ENCODE peak calls at places on chromosomes 12 and 14, in ten cellular contexts. One of them, this sample, is unnamed.

GRCh38 chr12:109358154-109358869 is 10.6 kb downstream of the MYO1H start:
- DNase-seq in uterus: no peak
- DNase-seq in tibial nerve: no peak
- DNase-seq in PC-9: no peak
- DNase-seq in Peyer's patch: no peak
- DNase-seq in psoas muscle: no peak
- DNase-seq in body of pancreas: no peak
- DNase-seq in aorta: no peak
- DNase-seq in stomach: no peak
- DNase-seq in thyroid gland: no peak
- DNase-seq in this sample: no peak

GRCh38 chr14:62307844-62308243 is 545.6 kb downstream of the SNAPC1 start:
- DNase-seq in uterus: no peak
- DNase-seq in tibial nerve: no peak
- DNase-seq in PC-9: no peak
- DNase-seq in Peyer's patch: no peak
- DNase-seq in psoas muscle: no peak
- DNase-seq in body of pancreas: no peak
- DNase-seq in aorta: no peak
- DNase-seq in stomach: no peak
- DNase-seq in thyroid gland: no peak
- DNase-seq in this sample: no peak

GRCh38 chr12:32754101-32754500 is 1.6 kb downstream of the YARS2 start:
- DNase-seq in uterus: no peak
- DNase-seq in tibial nerve: no peak
- DNase-seq in PC-9: no peak
- DNase-seq in Peyer's patch: no peak
- DNase-seq in psoas muscle: no peak
- DNase-seq in body of pancreas: no peak
- DNase-seq in aorta: no peak
- DNase-seq in stomach: no peak
- DNase-seq in thyroid gland: no peak
- DNase-seq in this sample: no peak

GRCh38 chr14:104105071-104105821 is 19.7 kb downstream of the ASPG start:
- DNase-seq in uterus: no peak
- DNase-seq in tibial nerve: no peak
- DNase-seq in PC-9: no peak
- DNase-seq in Peyer's patch: peak; percentile 38
- DNase-seq in psoas muscle: peak; percentile 36
- DNase-seq in body of pancreas: peak; percentile 3
- DNase-seq in aorta: peak; percentile 59
- DNase-seq in stomach: peak; percentile 33
- DNase-seq in thyroid gland: peak; percentile 1
- DNase-seq in this sample: peak; percentile 75

GRCh38 chr14:105501504-105502291 is 10.7 kb downstream of the TEDC1 start:
- DNase-seq in uterus: no peak
- DNase-seq in tibial nerve: no peak
- DNase-seq in PC-9: peak; percentile 17
- DNase-seq in Peyer's patch: no peak
- DNase-seq in psoas muscle: peak; percentile 13
- DNase-seq in body of pancreas: no peak
- DNase-seq in aorta: peak; percentile 73
- DNase-seq in stomach: no peak
- DNase-seq in thyroid gland: no peak
- DNase-seq in this sample: peak; percentile 17

GRCh38 chr12:105955608-105955931 is 183.2 kb downstream of the NUAK1 start:
- DNase-seq in uterus: no peak
- DNase-seq in tibial nerve: no peak
- DNase-seq in PC-9: no peak
- DNase-seq in Peyer's patch: no peak
- DNase-seq in psoas muscle: no peak
- DNase-seq in body of pancreas: no peak
- DNase-seq in aorta: no peak
- DNase-seq in stomach: no peak
- DNase-seq in thyroid gland: no peak
- DNase-seq in this sample: no peak

GRCh38 chr14:83992857-83993256 is 1537.1 kb upstream of the FLRT2 start:
- DNase-seq in uterus: no peak
- DNase-seq in tibial nerve: no peak
- DNase-seq in PC-9: no peak
- DNase-seq in Peyer's patch: no peak
- DNase-seq in psoas muscle: no peak
- DNase-seq in body of pancreas: no peak
- DNase-seq in aorta: no peak
- DNase-seq in stomach: no peak
- DNase-seq in thyroid gland: peak; percentile 41
- DNase-seq in this sample: no peak

GRCh38 chr14:36582011-36582873 is at the start of gene NKX2-8:
- DNase-seq in uterus: no peak
- DNase-seq in tibial nerve: no peak
- DNase-seq in PC-9: no peak
- DNase-seq in Peyer's patch: no peak
- DNase-seq in psoas muscle: no peak
- DNase-seq in body of pancreas: peak; percentile 37
- DNase-seq in aorta: no peak
- DNase-seq in stomach: no peak
- DNase-seq in thyroid gland: peak; percentile 56
- DNase-seq in this sample: peak; percentile 75

GRCh38 chr12:72214163-72214562 is 58.0 kb upstream of the TRHDE start:
- DNase-seq in uterus: no peak
- DNase-seq in tibial nerve: no peak
- DNase-seq in PC-9: no peak
- DNase-seq in Peyer's patch: no peak
- DNase-seq in psoas muscle: no peak
- DNase-seq in body of pancreas: no peak
- DNase-seq in aorta: no peak
- DNase-seq in stomach: no peak
- DNase-seq in thyroid gland: no peak
- DNase-seq in this sample: no peak

GRCh38 chr12:532908-533565 is 73.3 kb downstream of the B4GALNT3 start:
- DNase-seq in uterus: no peak
- DNase-seq in tibial nerve: no peak
- DNase-seq in PC-9: no peak
- DNase-seq in Peyer's patch: no peak
- DNase-seq in psoas muscle: no peak
- DNase-seq in body of pancreas: no peak
- DNase-seq in aorta: no peak
- DNase-seq in stomach: no peak
- DNase-seq in thyroid gland: no peak
- DNase-seq in this sample: no peak

GRCh38 chr14:105481886-105482454 is 4.7 kb upstream of the CRIP1 start:
- DNase-seq in uterus: peak; percentile 94
- DNase-seq in tibial nerve: peak; percentile 97
- DNase-seq in PC-9: peak; percentile 94
- DNase-seq in Peyer's patch: peak; percentile 98
- DNase-seq in psoas muscle: peak; percentile 95
- DNase-seq in body of pancreas: peak; percentile 96
- DNase-seq in aorta: peak; percentile 98
- DNase-seq in stomach: peak; percentile 93
- DNase-seq in thyroid gland: peak; percentile 98
- DNase-seq in this sample: peak; percentile 95

GRCh38 chr14:23557521-23557920 is 1.4 kb downstream of the THTPA start:
- DNase-seq in uterus: no peak
- DNase-seq in tibial nerve: no peak
- DNase-seq in PC-9: no peak
- DNase-seq in Peyer's patch: no peak
- DNase-seq in psoas muscle: no peak
- DNase-seq in body of pancreas: no peak
- DNase-seq in aorta: no peak
- DNase-seq in stomach: no peak
- DNase-seq in thyroid gland: no peak
- DNase-seq in this sample: no peak

GRCh38 chr12:124636138-124636968 is 68.9 kb upstream of the NCOR2 start:
- DNase-seq in uterus: peak; percentile 70
- DNase-seq in tibial nerve: no peak
- DNase-seq in PC-9: peak; percentile 59
- DNase-seq in Peyer's patch: peak; percentile 84
- DNase-seq in psoas muscle: peak; percentile 78
- DNase-seq in body of pancreas: no peak
- DNase-seq in aorta: no peak
- DNase-seq in stomach: peak; percentile 48
- DNase-seq in thyroid gland: no peak
- DNase-seq in this sample: peak; percentile 81

GRCh38 chr14:33509927-33510535 is 440.8 kb downstream of the EGLN3 start:
- DNase-seq in uterus: peak; percentile 18
- DNase-seq in tibial nerve: no peak
- DNase-seq in PC-9: no peak
- DNase-seq in Peyer's patch: no peak
- DNase-seq in psoas muscle: no peak
- DNase-seq in body of pancreas: no peak
- DNase-seq in aorta: no peak
- DNase-seq in stomach: no peak
- DNase-seq in thyroid gland: no peak
- DNase-seq in this sample: no peak

GRCh38 chr14:56760164-56760914 is 49.9 kb downstream of the OTX2 start:
- DNase-seq in uterus: no peak
- DNase-seq in tibial nerve: no peak
- DNase-seq in PC-9: no peak
- DNase-seq in Peyer's patch: no peak
- DNase-seq in psoas muscle: no peak
- DNase-seq in body of pancreas: no peak
- DNase-seq in aorta: no peak
- DNase-seq in stomach: no peak
- DNase-seq in thyroid gland: no peak
- DNase-seq in this sample: no peak

GRCh38 chr12:79083181-79083580 is 218.6 kb downstream of the SYT1 start:
- DNase-seq in uterus: no peak
- DNase-seq in tibial nerve: no peak
- DNase-seq in PC-9: no peak
- DNase-seq in Peyer's patch: no peak
- DNase-seq in psoas muscle: no peak
- DNase-seq in body of pancreas: no peak
- DNase-seq in aorta: no peak
- DNase-seq in stomach: no peak
- DNase-seq in thyroid gland: no peak
- DNase-seq in this sample: no peak

GRCh38 chr12:21111733-21112132 is 19.3 kb upstream of the SLCO1B1 start:
- DNase-seq in uterus: no peak
- DNase-seq in tibial nerve: no peak
- DNase-seq in PC-9: no peak
- DNase-seq in Peyer's patch: no peak
- DNase-seq in psoas muscle: no peak
- DNase-seq in body of pancreas: no peak
- DNase-seq in aorta: no peak
- DNase-seq in stomach: no peak
- DNase-seq in thyroid gland: no peak
- DNase-seq in this sample: no peak

GRCh38 chr12:132046561-132046960 is 96.8 kb downstream of the EP400 start:
- DNase-seq in uterus: no peak
- DNase-seq in tibial nerve: no peak
- DNase-seq in PC-9: no peak
- DNase-seq in Peyer's patch: no peak
- DNase-seq in psoas muscle: no peak
- DNase-seq in body of pancreas: no peak
- DNase-seq in aorta: no peak
- DNase-seq in stomach: no peak
- DNase-seq in thyroid gland: no peak
- DNase-seq in this sample: no peak

GRCh38 chr14:68758301-68758700 is 34.6 kb downstream of the ZFP36L1 start:
- DNase-seq in uterus: no peak
- DNase-seq in tibial nerve: no peak
- DNase-seq in PC-9: no peak
- DNase-seq in Peyer's patch: no peak
- DNase-seq in psoas muscle: no peak
- DNase-seq in body of pancreas: peak; percentile 42
- DNase-seq in aorta: peak; percentile 56
- DNase-seq in stomach: no peak
- DNase-seq in thyroid gland: no peak
- DNase-seq in this sample: no peak

GRCh38 chr12:121812921-121813896 is 9.4 kb downstream of the SETD1B start:
- DNase-seq in uterus: no peak
- DNase-seq in tibial nerve: peak; percentile 21
- DNase-seq in PC-9: no peak
- DNase-seq in Peyer's patch: peak; percentile 51
- DNase-seq in psoas muscle: peak; percentile 54
- DNase-seq in body of pancreas: peak; percentile 55
- DNase-seq in aorta: peak; percentile 78
- DNase-seq in stomach: peak; percentile 69
- DNase-seq in thyroid gland: no peak
- DNase-seq in this sample: peak; percentile 32

GRCh38 chr14:89368490-89369477 is 48.2 kb downstream of the FOXN3 start:
- DNase-seq in uterus: no peak
- DNase-seq in tibial nerve: no peak
- DNase-seq in PC-9: no peak
- DNase-seq in Peyer's patch: peak; percentile 69
- DNase-seq in psoas muscle: no peak
- DNase-seq in body of pancreas: peak; percentile 62
- DNase-seq in aorta: no peak
- DNase-seq in stomach: peak; percentile 50
- DNase-seq in thyroid gland: no peak
- DNase-seq in this sample: no peak

GRCh38 chr14:52485350-52485960 is 66.8 kb downstream of the TXNDC16 start:
- DNase-seq in uterus: no peak
- DNase-seq in tibial nerve: no peak
- DNase-seq in PC-9: no peak
- DNase-seq in Peyer's patch: no peak
- DNase-seq in psoas muscle: no peak
- DNase-seq in body of pancreas: no peak
- DNase-seq in aorta: no peak
- DNase-seq in stomach: no peak
- DNase-seq in thyroid gland: no peak
- DNase-seq in this sample: no peak
- H3K27ac ChIP-seq in uterus: no peak overlapping the region
- H3K27ac ChIP-seq in tibial nerve: no peak overlapping the region
- H3K27ac ChIP-seq in PC-9: no peak overlapping the region
- H3K27ac ChIP-seq in Peyer's patch: no peak overlapping the region
- H3K27ac ChIP-seq in psoas muscle: no peak overlapping the region
- H3K27ac ChIP-seq in body of pancreas: no peak overlapping the region
- H3K27ac ChIP-seq in aorta: no peak overlapping the region
- H3K27ac ChIP-seq in stomach: no peak overlapping the region
- H3K27ac ChIP-seq in thyroid gland: no peak overlapping the region
- H3K27ac ChIP-seq in this sample: no peak overlapping the region

GRCh38 chr14:52977798-52978197 is 26.9 kb upstream of the FERMT2 start:
- DNase-seq in uterus: no peak
- DNase-seq in tibial nerve: no peak
- DNase-seq in PC-9: no peak
- DNase-seq in Peyer's patch: no peak
- DNase-seq in psoas muscle: no peak
- DNase-seq in body of pancreas: peak; percentile 79
- DNase-seq in aorta: no peak
- DNase-seq in stomach: no peak
- DNase-seq in thyroid gland: no peak
- DNase-seq in this sample: no peak
- H3K27ac ChIP-seq in uterus: no peak overlapping the region
- H3K27ac ChIP-seq in tibial nerve: no peak overlapping the region
- H3K27ac ChIP-seq in PC-9: no peak overlapping the region
- H3K27ac ChIP-seq in Peyer's patch: no peak overlapping the region
- H3K27ac ChIP-seq in psoas muscle: no peak overlapping the region
- H3K27ac ChIP-seq in body of pancreas: no peak overlapping the region
- H3K27ac ChIP-seq in aorta: no peak overlapping the region
- H3K27ac ChIP-seq in stomach: no peak overlapping the region
- H3K27ac ChIP-seq in thyroid gland: no peak overlapping the region
- H3K27ac ChIP-seq in this sample: no peak overlapping the region

GRCh38 chr12:48342980-48343379 is 7.7 kb downstream of the ZNF641 start:
- DNase-seq in uterus: no peak
- DNase-seq in tibial nerve: no peak
- DNase-seq in PC-9: no peak
- DNase-seq in Peyer's patch: no peak
- DNase-seq in psoas muscle: no peak
- DNase-seq in body of pancreas: no peak
- DNase-seq in aorta: no peak
- DNase-seq in stomach: no peak
- DNase-seq in thyroid gland: no peak
- DNase-seq in this sample: no peak
- H3K27ac ChIP-seq in uterus: no peak overlapping the region
- H3K27ac ChIP-seq in tibial nerve: no peak overlapping the region
- H3K27ac ChIP-seq in PC-9: no peak overlapping the region
- H3K27ac ChIP-seq in Peyer's patch: no peak overlapping the region
- H3K27ac ChIP-seq in psoas muscle: no peak overlapping the region
- H3K27ac ChIP-seq in body of pancreas: no peak overlapping the region
- H3K27ac ChIP-seq in aorta: no peak overlapping the region
- H3K27ac ChIP-seq in stomach: no peak overlapping the region
- H3K27ac ChIP-seq in thyroid gland: no peak overlapping the region
- H3K27ac ChIP-seq in this sample: no peak overlapping the region

GRCh38 chr12:53062977-53063707 is 13.3 kb downstream of the TNS2 start:
- DNase-seq in uterus: peak; percentile 24
- DNase-seq in tibial nerve: no peak
- DNase-seq in PC-9: no peak
- DNase-seq in Peyer's patch: peak; percentile 45
- DNase-seq in psoas muscle: peak; percentile 58
- DNase-seq in body of pancreas: no peak
- DNase-seq in aorta: peak; percentile 74
- DNase-seq in stomach: no peak
- DNase-seq in thyroid gland: no peak
- DNase-seq in this sample: peak; percentile 53
- H3K27ac ChIP-seq in uterus: peak overlapping the region; percentile 86
- H3K27ac ChIP-seq in tibial nerve: peak overlapping the region; percentile 100
- H3K27ac ChIP-seq in PC-9: no peak overlapping the region
- H3K27ac ChIP-seq in Peyer's patch: peak overlapping the region; percentile 42
- H3K27ac ChIP-seq in psoas muscle: peak overlapping the region; percentile 55
- H3K27ac ChIP-seq in body of pancreas: no peak overlapping the region
- H3K27ac ChIP-seq in aorta: peak overlapping the region; percentile 18
- H3K27ac ChIP-seq in stomach: peak overlapping the region; percentile 81
- H3K27ac ChIP-seq in thyroid gland: peak overlapping the region; percentile 75
- H3K27ac ChIP-seq in this sample: no peak overlapping the region

This sample was measured in left lung.